ENCODE peak calls at places on chromosomes 4 and X, in four cellular contexts. C, H, Q and M are unnamed samples.

GRCh38 chr4:99816611-99817309 is at the start of gene DAPP1:
- DNase-seq in C (peak; percentile 13), H (peak; percentile 56), Q (peak; percentile 74), M (peak; percentile 87)

GRCh38 chr4:182738283-182739047 is 178.7 kb downstream of the DCTD start:
- DNase-seq in C (no peak), H (no peak), Q (no peak), M (no peak)

GRCh38 chrX:71067079-71067478 is 1.1 kb downstream of the SNX12 start:
- DNase-seq in C (no peak), H (no peak), Q (no peak), M (no peak)

GRCh38 chr4:140943887-140944515 is 187.8 kb upstream of the TBC1D9 start:
- DNase-seq in C (no peak), H (no peak), Q (no peak), M (no peak)

GRCh38 chrX:53313746-53314105 is 32.3 kb upstream of the IQSEC2 start:
- DNase-seq in C (no peak), H (no peak), Q (no peak), M (no peak)

GRCh38 chr4:39873823-39874222 is 103.9 kb downstream of the PDS5A start:
- DNase-seq in C (no peak), H (no peak), Q (no peak), M (no peak)

GRCh38 chr4:144449623-144450022 is 196.3 kb upstream of the HHIP start:
- DNase-seq in C (no peak), H (no peak), Q (no peak), M (no peak)

GRCh38 chr4:90084967-90085295 is 42.3 kb upstream of the CCSER1 start:
- DNase-seq in C (no peak), H (no peak), Q (no peak), M (no peak)

GRCh38 chr4:601612-602558 is 23.5 kb upstream of the PDE6B start:
- DNase-seq in C (no peak), H (no peak), Q (no peak), M (no peak)

GRCh38 chr4:97582890-97583289 is 560.4 kb downstream of the STPG2 start:
- DNase-seq in C (no peak), H (no peak), Q (no peak), M (no peak)

GRCh38 chrX:150508461-150509367 is 59.7 kb upstream of the MTM1 start:
- DNase-seq in C (peak; percentile 56), H (no peak), Q (peak; percentile 65), M (no peak)

GRCh38 chrX:68846536-68846935 is 17.7 kb downstream of the EFNB1 start:
- DNase-seq in C (no peak), H (no peak), Q (no peak), M (no peak)

GRCh38 chr4:105451346-105451745 is 22.5 kb downstream of the PPA2 start:
- DNase-seq in C (no peak), H (no peak), Q (no peak), M (no peak)

GRCh38 chr4:173257732-173258717 is 76.1 kb downstream of the HMGB2 start:
- DNase-seq in C (peak; percentile 33), H (peak; percentile 19), Q (peak; percentile 55), M (peak; percentile 52)

GRCh38 chrX:70916754-70917153 is 8.2 kb upstream of the TEX11 start:
- DNase-seq in C (no peak), H (no peak), Q (no peak), M (no peak)

GRCh38 chr4:90328558-90328957 is 201.4 kb downstream of the CCSER1 start:
- DNase-seq in C (peak; percentile 18), H (no peak), Q (no peak), M (no peak)

DNA sequence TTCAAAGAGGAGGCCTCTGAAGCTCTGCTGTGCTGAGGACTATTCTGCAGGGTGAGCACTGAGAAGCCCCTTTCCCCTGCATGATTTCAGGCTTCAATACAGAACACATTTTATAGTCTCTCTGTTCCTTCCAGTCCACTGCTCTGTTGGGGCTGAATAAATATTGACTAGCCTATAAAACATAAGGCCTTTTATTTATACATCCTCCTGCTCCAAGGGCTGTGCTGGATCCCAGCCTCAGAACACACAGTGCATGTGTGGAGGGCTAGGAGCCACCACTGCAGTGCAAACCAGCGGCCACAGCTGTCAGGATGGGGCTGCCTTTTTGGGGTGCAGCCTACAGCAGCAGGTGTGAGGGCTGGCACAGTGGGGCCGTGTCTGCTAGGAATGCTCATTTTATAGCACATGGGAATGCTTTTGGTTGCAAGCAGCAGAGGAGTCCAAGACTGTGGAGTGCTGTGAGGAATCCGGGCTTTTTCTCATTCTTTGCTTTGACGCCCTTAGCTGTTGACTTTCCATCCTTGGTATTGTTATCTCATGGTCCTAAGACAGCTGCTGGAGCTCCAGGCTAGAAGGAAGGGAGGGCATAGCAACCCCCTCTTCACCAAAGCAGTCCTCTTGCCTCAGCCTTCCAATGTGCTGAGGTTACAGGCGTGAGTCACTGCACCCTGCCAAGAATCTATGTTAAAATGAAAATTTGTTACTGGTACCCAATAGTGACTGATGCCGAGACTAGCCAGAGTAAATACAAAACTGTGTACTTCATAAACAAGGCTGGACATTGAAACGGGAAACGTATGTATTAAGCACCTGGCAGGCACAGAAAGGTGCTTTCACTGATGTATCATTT is 334.3 kb upstream of the GATB start:
- DNase-seq in C (no peak), H (no peak), Q (no peak), M (no peak)
- H3K27ac ChIP-seq in C (no peak overlapping the region), H (no peak overlapping the region), Q (no peak overlapping the region), M (no peak overlapping the region)

DNA sequence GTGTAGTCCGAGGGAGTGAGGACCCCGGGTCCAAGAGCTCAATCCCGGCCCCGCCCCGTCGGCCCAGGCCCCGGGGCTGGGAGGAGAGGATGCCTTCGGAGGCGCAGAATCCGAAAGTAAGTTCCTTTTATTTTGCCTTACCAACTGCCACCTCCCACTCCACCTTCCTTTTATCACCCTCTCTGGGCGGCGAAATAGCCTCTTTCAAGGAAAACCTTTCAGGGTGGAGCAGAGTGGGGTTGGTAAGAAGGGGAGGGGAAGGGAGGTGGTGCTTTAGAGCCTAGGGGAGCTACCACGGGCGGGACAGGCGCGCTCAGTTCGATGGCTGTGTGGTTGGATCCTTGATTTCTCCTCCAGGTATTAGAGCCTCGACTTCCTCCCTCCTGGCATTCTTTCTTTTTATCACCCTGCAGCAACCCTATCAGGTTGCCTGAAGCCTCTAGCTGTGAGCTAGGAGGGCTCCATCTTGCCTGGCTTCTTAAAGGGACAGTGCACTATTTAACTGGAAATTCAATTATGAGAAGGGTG is 191.2 kb downstream of the RRAGB start:
- DNase-seq in C (peak; percentile 5), H (peak; percentile 0), Q (no peak), M (no peak)
- H3K27ac ChIP-seq in C (peak overlapping the region; percentile 67), H (peak overlapping the region; percentile 33), Q (peak overlapping the region; percentile 81), M (peak overlapping the region; percentile 61)

DNA sequence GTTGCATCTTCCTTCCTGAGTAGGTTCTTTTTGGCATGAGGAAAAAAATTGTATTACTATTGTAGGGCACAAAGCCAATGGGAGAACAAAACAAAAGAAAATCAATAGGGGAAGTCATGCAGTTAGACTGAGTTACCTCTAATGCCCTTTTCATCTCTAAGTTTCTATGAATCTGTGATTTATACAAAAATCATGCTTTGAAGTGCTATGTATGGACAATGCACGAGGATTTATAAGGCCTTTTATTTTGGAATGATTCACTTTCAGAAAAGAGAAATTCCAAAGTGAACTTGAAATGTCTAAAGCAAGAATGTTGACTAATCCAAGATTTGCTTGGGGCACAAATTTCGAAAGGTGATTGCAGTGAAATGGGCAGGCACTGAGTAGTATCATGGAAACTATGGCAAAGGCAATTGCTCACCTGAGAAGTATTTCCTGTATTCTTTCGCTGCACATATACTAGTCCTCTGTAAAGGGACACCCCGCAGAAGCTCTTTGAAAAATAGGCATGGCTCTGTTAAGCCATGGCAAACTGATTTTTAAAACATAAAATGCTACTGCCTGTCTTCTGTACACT is 52.8 kb downstream of the ADGRG4 start:
- DNase-seq in C (no peak), H (no peak), Q (no peak), M (no peak)
- H3K27ac ChIP-seq in C (no peak overlapping the region), H (no peak overlapping the region), Q (no peak overlapping the region), M (no peak overlapping the region)

DNA sequence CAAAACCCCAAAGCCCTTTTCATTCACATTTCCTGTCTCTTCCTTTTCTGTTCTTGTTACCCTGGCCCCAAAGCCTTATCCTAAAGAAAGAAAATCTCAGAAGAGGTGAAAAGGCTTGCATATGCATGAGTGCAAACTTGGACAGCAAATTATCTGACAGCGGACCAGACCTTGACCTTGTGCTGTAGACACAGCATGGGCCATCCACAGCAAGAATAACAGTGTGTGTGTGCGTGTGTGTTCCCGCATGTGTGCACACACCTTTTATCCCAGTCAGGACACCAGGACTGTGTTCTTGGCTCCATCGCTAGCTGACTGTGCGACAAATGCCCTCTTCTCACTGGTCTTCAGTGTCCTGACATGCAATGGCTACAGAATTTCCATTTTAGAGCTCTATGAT is 35.3 kb downstream of the ZBTB49 start:
- DNase-seq in C (no peak), H (no peak), Q (no peak), M (no peak)
- H3K27ac ChIP-seq in C (no peak overlapping the region), H (no peak overlapping the region), Q (no peak overlapping the region), M (no peak overlapping the region)

GRCh38 chr4:164815711-164816110 is 61.3 kb upstream of the APELA start:
- DNase-seq in C (no peak), H (no peak), Q (no peak), M (no peak)

GRCh38 chr4:164819366-164819765 is 57.6 kb upstream of the APELA start:
- DNase-seq in C (no peak), H (no peak), Q (no peak), M (no peak)

GRCh38 chr4:164824581-164824980 is 52.4 kb upstream of the APELA start:
- DNase-seq in C (no peak), H (no peak), Q (no peak), M (no peak)

DNA sequence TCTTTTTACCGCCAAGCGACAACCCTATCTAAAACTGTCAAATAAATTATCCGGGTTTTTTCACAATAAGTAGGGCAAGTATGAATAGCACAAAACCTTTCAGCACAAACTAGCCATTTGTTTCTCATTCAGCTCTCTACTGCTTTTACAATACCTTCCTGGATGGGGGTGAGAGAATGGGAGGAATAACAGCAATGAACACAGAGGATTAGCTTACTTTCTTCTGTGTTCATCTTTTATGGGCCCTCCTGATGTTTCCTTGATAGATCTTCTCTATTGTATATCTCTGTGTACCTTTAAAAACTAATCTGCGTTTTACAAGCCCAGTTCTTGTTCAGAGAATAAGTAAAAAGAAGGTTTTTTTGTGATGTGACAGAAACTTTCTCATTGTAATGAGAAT is 55.3 kb upstream of the APELA start:
- DNase-seq in C (no peak), H (no peak), Q (no peak), M (no peak)
- H3K27ac ChIP-seq in C (no peak overlapping the region), H (no peak overlapping the region), Q (no peak overlapping the region), M (no peak overlapping the region)

DNA sequence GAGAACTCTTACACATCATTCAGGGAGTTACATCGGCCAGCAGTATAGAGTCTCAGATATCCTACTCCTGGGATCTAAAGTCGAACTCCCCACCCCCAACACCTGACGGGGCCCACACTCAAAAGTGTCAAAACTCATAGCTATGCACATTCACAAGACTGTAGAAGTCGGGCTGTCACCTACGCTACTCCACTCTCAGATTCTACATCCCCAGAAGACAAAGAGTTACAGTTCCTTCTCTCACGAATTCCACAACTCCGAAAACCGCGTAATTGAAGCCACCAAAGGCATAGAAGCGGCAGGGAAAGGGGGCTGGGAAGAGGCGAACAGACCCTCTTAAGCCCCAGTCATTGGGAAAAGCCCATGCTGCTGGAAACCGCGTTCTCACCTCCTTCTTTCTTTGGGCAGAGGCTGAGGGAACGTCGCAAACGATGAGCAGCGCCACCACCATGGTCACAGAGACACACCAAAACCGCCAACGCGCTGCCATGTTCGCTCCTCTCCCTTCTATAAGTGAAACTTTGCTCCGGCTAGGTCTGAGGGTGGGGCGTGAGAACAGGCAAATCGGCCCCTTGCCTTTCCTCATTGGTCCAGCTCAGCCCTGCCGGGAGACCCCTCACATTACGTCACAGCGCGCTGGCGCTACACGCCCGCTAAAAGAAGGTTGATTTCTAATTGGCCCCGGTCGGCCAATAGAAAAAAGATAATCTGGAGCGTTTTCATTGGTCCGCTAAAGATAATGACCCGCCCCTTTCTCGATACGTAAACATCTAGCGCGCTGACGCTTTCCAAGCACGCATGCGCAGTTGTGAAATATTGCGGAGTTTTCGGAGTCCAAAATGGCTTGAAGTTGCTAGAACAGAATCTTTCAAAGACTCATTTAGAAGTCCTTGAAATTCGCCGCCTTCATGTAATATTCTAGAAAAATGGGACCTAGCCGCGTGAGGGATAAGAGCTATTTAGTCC is at the start of gene MAGT1:
- DNase-seq in C (peak; percentile 87), H (peak; percentile 88), Q (peak; percentile 91), M (peak; percentile 93)
- H3K27ac ChIP-seq in C (peak within 1 kb of the TSS; percentile 92), H (peak within 1 kb of the TSS; percentile 95), Q (peak within 1 kb of the TSS; percentile 95), M (peak within 1 kb of the TSS; percentile 94)